ENCODE peak calls at places on chromosomes 2 and 18, in nine cellular contexts. Q is RPMI8226; C is mucosa of gallbladder; N is fibroblast of mammary gland; E is activated CD4-positive, alpha-beta T cell treated with anti-CD3 and anti-CD28 coated beads for 48 hours; O is iris pigment epithelial cell; W is T-helper 9 cell; V is kidney; M is NT2/D1. F is an unnamed sample.

GRCh38 chr2:70831861-70832260 is 3.8 kb downstream of the CD207 start:
- DNase-seq in N (no peak), O (no peak), W (no peak), Q (no peak), M (no peak), E (no peak), V (no peak), C (no peak), F (no peak)

GRCh38 chr2:74741651-74742050 is 87.6 kb downstream of the SEMA4F start:
- DNase-seq in Q (no peak), W (no peak), N (no peak), C (no peak), V (no peak), E (no peak), M (no peak), O (no peak), F (no peak)

GRCh38 chr2:160657206-160657605 is 163.6 kb upstream of the RBMS1 start:
- DNase-seq in W (no peak), V (no peak), Q (no peak), E (no peak), O (peak), C (no peak), M (no peak), N (peak), F (no peak)

GRCh38 chr2:50126845-50127244 is 905.1 kb downstream of the NRXN1 start:
- DNase-seq in W (no peak), N (no peak), M (no peak), Q (no peak), V (no peak), C (no peak), O (no peak), E (no peak), F (no peak)

GRCh38 chr18:48729421-48729820 is 190.6 kb downstream of the CTIF start:
- DNase-seq in E (no peak), V (no peak), M (no peak), W (no peak), O (peak), C (no peak), N (no peak), Q (no peak), F (no peak)

GRCh38 chr2:209495855-209496585 is 72.2 kb downstream of the MAP2 start:
- DNase-seq in M (no peak), V (no peak), C (peak), O (peak), Q (no peak), W (no peak), N (peak), E (no peak), F (no peak)

GRCh38 chr2:119730598-119731278 is 29.0 kb upstream of the PTPN4 start:
- DNase-seq in W (no peak), N (peak), C (no peak), Q (peak), O (no peak), V (no peak), M (no peak), E (no peak), F (no peak)

GRCh38 chr2:1591461-1591770 is 152.9 kb downstream of the PXDN start:
- DNase-seq in N (no peak), V (peak), C (no peak), E (no peak), Q (no peak), M (no peak), W (no peak), O (no peak), F (no peak)

GRCh38 chr2:80105020-80105419 is 199.5 kb downstream of the LRRTM1 start:
- DNase-seq in M (no peak), V (no peak), C (no peak), E (no peak), W (no peak), Q (no peak), N (peak), O (no peak), F (no peak)

GRCh38 chr2:228446732-228447131 is 265.2 kb upstream of the SPHKAP start:
- DNase-seq in M (no peak), Q (peak), V (no peak), O (no peak), E (no peak), N (peak), W (no peak), C (no peak), F (no peak)

GRCh38 chr18:55458456-55459238 is 129.3 kb downstream of the TCF4 start:
- DNase-seq in Q (no peak), W (no peak), M (no peak), V (no peak), C (no peak), O (no peak), N (no peak), E (no peak), F (no peak)

GRCh38 chr18:13612111-13612997 is 114.0 kb downstream of the FAM210A start:
- DNase-seq in N (no peak), E (peak), O (no peak), W (peak), V (no peak), M (no peak), Q (peak), C (peak), F (peak)

GRCh38 chr18:76687271-76688006 is 134.9 kb upstream of the ZNF236 start:
- DNase-seq in N (peak), M (no peak), Q (no peak), W (no peak), O (peak), E (peak), V (no peak), C (no peak), F (no peak)

GRCh38 chr18:79393626-79394401 is 1.9 kb upstream of the NFATC1 start:
- DNase-seq in M (no peak), Q (peak), C (peak), E (peak), V (peak), O (peak), N (peak), W (no peak), F (no peak)

GRCh38 chr2:236833501-236834186 is 252.0 kb upstream of the COPS8 start:
- DNase-seq in Q (no peak), O (peak), W (no peak), E (no peak), C (no peak), M (no peak), V (no peak), N (peak), F (no peak)

GRCh38 chr2:54673501-54673998 is 49.9 kb upstream of the EML6 start:
- DNase-seq in O (no peak), Q (peak), N (peak), C (peak), M (no peak), V (peak), E (peak), W (no peak), F (no peak)

GRCh38 chr18:36514778-36515177 is 217.3 kb downstream of the FHOD3 start:
- DNase-seq in E (no peak), O (no peak), C (no peak), Q (peak), N (no peak), V (no peak), W (no peak), M (no peak), F (no peak)

GRCh38 chr2:78999410-78999809 is 26.1 kb upstream of the REG3G start:
- DNase-seq in O (peak), Q (peak), V (no peak), E (no peak), W (no peak), N (peak), C (no peak), M (no peak), F (no peak)

GRCh38 chr2:191222507-191222906 is 22.7 kb upstream of the MYO1B start:
- DNase-seq in C (no peak), Q (no peak), E (no peak), W (no peak), V (no peak), M (no peak), N (peak), O (no peak), F (no peak)

GRCh38 chr2:31033032-31033431 is 105.2 kb downstream of the GALNT14 start:
- DNase-seq in V (no peak), M (no peak), E (no peak), C (no peak), O (no peak), W (no peak), N (no peak), Q (no peak), F (no peak)

GRCh38 chr2:67008114-67008513 is 389.0 kb upstream of the ETAA1 start:
- DNase-seq in O (no peak), V (no peak), M (no peak), Q (no peak), N (no peak), E (no peak), C (no peak), W (no peak), F (no peak)

GRCh38 chr2:100791294-100791935 is 28.5 kb upstream of the NPAS2 start:
- DNase-seq in O (no peak), Q (no peak), V (no peak), N (no peak), C (peak), W (no peak), E (no peak), M (no peak), F (no peak)